ENCODE peak calls at places on chromosomes 16 and 17, in seven cellular contexts. One of them, this sample, is unnamed.

GRCh38 chr17:81884520-81884919 is 6.9 kb downstream of the ALYREF start:
- DNase-seq in GM12878: no peak
- DNase-seq in prostate gland: no peak
- DNase-seq in suprapubic skin: no peak
- DNase-seq in GM23338: no peak
- DNase-seq in stomach: no peak
- DNase-seq in SK-N-SH: peak; percentile 24
- DNase-seq in this sample: no peak

GRCh38 chr17:70905796-70906195 is 736.5 kb downstream of the KCNJ2 start:
- DNase-seq in GM12878: no peak
- DNase-seq in GM23338: no peak
- DNase-seq in stomach: no peak
- DNase-seq in SK-N-SH: no peak
- DNase-seq in prostate gland: no peak
- DNase-seq in suprapubic skin: no peak
- DNase-seq in this sample: no peak

GRCh38 chr17:2215616-2216364 is 87.8 kb downstream of the SMG6 start:
- DNase-seq in GM12878: no peak
- DNase-seq in stomach: peak; percentile 57
- DNase-seq in prostate gland: no peak
- DNase-seq in GM23338: peak; percentile 78
- DNase-seq in SK-N-SH: peak; percentile 79
- DNase-seq in suprapubic skin: peak; percentile 79
- DNase-seq in this sample: no peak

GRCh38 chr16:58426095-58426494 is 33.8 kb downstream of the GINS3 start:
- DNase-seq in GM23338: no peak
- DNase-seq in GM12878: peak; percentile 45
- DNase-seq in prostate gland: no peak
- DNase-seq in suprapubic skin: no peak
- DNase-seq in stomach: no peak
- DNase-seq in SK-N-SH: no peak
- DNase-seq in this sample: peak; percentile 92

GRCh38 chr17:3964203-3965122 is at the start of gene ATP2A3:
- DNase-seq in GM12878: no peak
- DNase-seq in GM23338: peak; percentile 78
- DNase-seq in suprapubic skin: no peak
- DNase-seq in stomach: peak; percentile 60
- DNase-seq in SK-N-SH: peak; percentile 72
- DNase-seq in prostate gland: no peak
- DNase-seq in this sample: no peak

GRCh38 chr16:9763505-9763904 is 418.7 kb downstream of the GRIN2A start:
- DNase-seq in stomach: no peak
- DNase-seq in SK-N-SH: no peak
- DNase-seq in GM23338: peak; percentile 13
- DNase-seq in prostate gland: no peak
- DNase-seq in suprapubic skin: no peak
- DNase-seq in GM12878: no peak
- DNase-seq in this sample: no peak

GRCh38 chr16:84182680-84183571 is 3.9 kb downstream of the TAF1C start:
- DNase-seq in prostate gland: no peak
- DNase-seq in GM23338: no peak
- DNase-seq in SK-N-SH: no peak
- DNase-seq in suprapubic skin: no peak
- DNase-seq in GM12878: no peak
- DNase-seq in stomach: no peak
- DNase-seq in this sample: no peak

GRCh38 chr16:1960665-1961630 is 1.6 kb downstream of the NDUFB10 start:
- DNase-seq in suprapubic skin: no peak
- DNase-seq in GM12878: no peak
- DNase-seq in stomach: no peak
- DNase-seq in prostate gland: no peak
- DNase-seq in SK-N-SH: no peak
- DNase-seq in GM23338: no peak
- DNase-seq in this sample: no peak

GRCh38 chr17:19304209-19304608 is 58.3 kb downstream of the B9D1 start:
- DNase-seq in GM23338: no peak
- DNase-seq in SK-N-SH: no peak
- DNase-seq in GM12878: no peak
- DNase-seq in suprapubic skin: no peak
- DNase-seq in stomach: peak; percentile 53
- DNase-seq in prostate gland: no peak
- DNase-seq in this sample: peak; percentile 78

GRCh38 chr17:47811709-47812108 is 9.9 kb downstream of the OSBPL7 start:
- DNase-seq in stomach: no peak
- DNase-seq in GM12878: no peak
- DNase-seq in suprapubic skin: no peak
- DNase-seq in GM23338: no peak
- DNase-seq in prostate gland: no peak
- DNase-seq in SK-N-SH: no peak
- DNase-seq in this sample: no peak

GRCh38 chr17:47810901-47811635 is 10.5 kb downstream of the OSBPL7 start:
- DNase-seq in prostate gland: no peak
- DNase-seq in GM23338: no peak
- DNase-seq in suprapubic skin: peak; percentile 51
- DNase-seq in SK-N-SH: no peak
- DNase-seq in GM12878: no peak
- DNase-seq in stomach: peak; percentile 54
- DNase-seq in this sample: no peak

GRCh38 chr17:47808830-47809480 is 12.6 kb downstream of the OSBPL7 start:
- DNase-seq in GM23338: no peak
- DNase-seq in SK-N-SH: no peak
- DNase-seq in prostate gland: no peak
- DNase-seq in GM12878: no peak
- DNase-seq in stomach: no peak
- DNase-seq in suprapubic skin: peak; percentile 51
- DNase-seq in this sample: no peak

GRCh38 chr17:47812146-47812920 is 9.3 kb downstream of the OSBPL7 start:
- DNase-seq in stomach: no peak
- DNase-seq in prostate gland: no peak
- DNase-seq in GM23338: no peak
- DNase-seq in GM12878: no peak
- DNase-seq in SK-N-SH: peak; percentile 17
- DNase-seq in suprapubic skin: peak; percentile 44
- DNase-seq in this sample: no peak

DNA sequence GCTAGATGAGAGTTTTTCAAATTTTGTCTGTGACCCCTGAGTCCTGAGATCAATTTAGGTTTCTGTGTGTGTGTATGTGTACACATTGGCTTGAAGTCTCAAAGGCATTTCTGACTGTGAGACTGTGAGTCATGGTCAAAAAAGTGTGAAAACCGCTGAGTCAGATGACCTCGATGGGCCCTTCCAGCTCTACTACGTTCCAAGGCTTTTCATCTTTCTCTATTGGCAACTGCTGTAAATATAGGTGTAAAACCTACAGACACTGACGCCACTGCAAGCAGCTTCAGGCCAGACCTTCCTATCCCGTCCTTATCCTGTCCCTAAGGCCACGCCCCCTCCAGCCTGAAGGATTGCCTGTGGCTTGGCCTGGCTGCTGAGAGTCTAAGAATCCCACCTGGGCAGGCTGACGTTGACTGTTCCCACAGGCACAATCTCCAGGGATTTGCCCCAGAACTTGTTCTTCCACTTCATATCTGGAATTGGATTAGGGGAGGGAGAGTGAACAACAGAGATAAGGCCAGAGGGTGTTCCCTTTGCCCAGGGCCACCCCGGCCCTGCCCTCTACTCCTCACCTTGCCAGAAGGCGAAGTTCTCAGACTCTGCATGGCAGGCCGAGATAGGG is 11.3 kb downstream of the OSBPL7 start:
- DNase-seq in suprapubic skin: peak; percentile 46
- DNase-seq in GM23338: peak; percentile 56
- DNase-seq in prostate gland: no peak
- DNase-seq in SK-N-SH: no peak
- DNase-seq in GM12878: no peak
- DNase-seq in stomach: peak; percentile 82
- DNase-seq in this sample: no peak
- TF ChIP-seq POLR2AphosphoS5 in suprapubic skin: no peak
- TF ChIP-seq POLR2AphosphoS5 in GM23338: no peak
- TF ChIP-seq POLR2AphosphoS5 in prostate gland: no peak
- TF ChIP-seq POLR2AphosphoS5 in SK-N-SH: no peak
- TF ChIP-seq POLR2AphosphoS5 in GM12878: no peak
- TF ChIP-seq POLR2AphosphoS5 in stomach: peak; percentile 67
- TF ChIP-seq POLR2AphosphoS5 in this sample: no peak

GRCh38 chr17:58514795-58515157 is 338 bp upstream of the MTMR4 start:
- DNase-seq in SK-N-SH: no peak
- DNase-seq in prostate gland: no peak
- DNase-seq in GM12878: no peak
- DNase-seq in stomach: no peak
- DNase-seq in GM23338: no peak
- DNase-seq in suprapubic skin: no peak
- DNase-seq in this sample: no peak
- H3K27ac ChIP-seq in SK-N-SH: peak overlapping the region; percentile 40
- H3K27ac ChIP-seq in prostate gland: peak overlapping the region; percentile 86
- H3K27ac ChIP-seq in GM12878: no peak overlapping the region
- H3K27ac ChIP-seq in stomach: peak overlapping the region; percentile 82
- H3K27ac ChIP-seq in GM23338: peak overlapping the region; percentile 92
- H3K27ac ChIP-seq in suprapubic skin: peak overlapping the region; percentile 76
- H3K27ac ChIP-seq in this sample: no peak overlapping the region

DNA sequence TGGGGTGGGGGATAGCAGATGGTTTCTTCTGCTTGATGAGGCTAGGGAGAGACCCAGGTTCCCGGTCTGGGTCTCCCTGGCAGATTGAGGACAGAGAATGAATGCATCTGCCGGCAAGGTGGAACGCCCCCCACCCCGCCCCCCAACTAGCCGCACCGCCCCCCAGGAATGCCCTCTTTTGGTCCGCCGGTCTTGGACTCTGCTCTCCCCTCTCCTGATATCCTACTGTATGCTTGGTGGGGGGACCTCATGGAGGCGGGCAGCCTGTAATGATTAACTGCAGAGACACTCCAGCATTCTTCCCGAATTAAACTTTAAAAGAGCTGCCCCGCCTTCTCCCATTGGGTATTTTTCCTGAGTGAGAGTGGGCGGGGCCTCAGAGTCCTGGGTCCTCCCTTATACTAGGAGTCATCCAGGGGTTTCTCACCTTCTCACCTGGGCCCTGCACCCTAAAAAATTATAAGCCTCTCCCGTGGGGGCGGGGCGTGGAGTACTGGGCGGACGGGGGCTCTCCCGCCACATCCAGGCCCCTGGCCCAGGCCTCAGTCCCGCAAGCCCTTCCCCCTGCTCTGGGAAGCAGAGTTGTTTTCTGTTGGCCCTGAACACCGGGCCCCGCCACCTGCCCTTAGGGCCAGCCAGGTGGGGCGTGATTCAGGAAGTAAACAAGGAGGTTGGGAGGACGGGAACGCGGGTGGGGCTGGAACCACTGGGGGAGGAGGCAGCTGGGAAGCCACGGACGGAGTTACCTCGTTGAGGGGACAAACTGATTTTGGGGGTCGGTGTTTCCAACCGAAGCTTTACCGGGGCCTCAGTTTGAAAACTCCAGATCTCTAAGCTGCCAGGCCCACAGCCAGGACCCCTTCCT is 1.5 kb downstream of the GRB7 start:
- DNase-seq in suprapubic skin: peak; percentile 89
- DNase-seq in GM12878: no peak
- DNase-seq in GM23338: peak; percentile 93
- DNase-seq in prostate gland: peak; percentile 89
- DNase-seq in stomach: peak; percentile 89
- DNase-seq in SK-N-SH: peak; percentile 41
- DNase-seq in this sample: no peak
- TF ChIP-seq POLR2AphosphoS5 in suprapubic skin: no peak
- TF ChIP-seq POLR2AphosphoS5 in GM12878: no peak
- TF ChIP-seq POLR2AphosphoS5 in GM23338: peak; percentile 60
- TF ChIP-seq POLR2AphosphoS5 in prostate gland: peak; percentile 92
- TF ChIP-seq POLR2AphosphoS5 in stomach: peak; percentile 65
- TF ChIP-seq POLR2AphosphoS5 in SK-N-SH: no peak
- TF ChIP-seq POLR2AphosphoS5 in this sample: no peak

DNA sequence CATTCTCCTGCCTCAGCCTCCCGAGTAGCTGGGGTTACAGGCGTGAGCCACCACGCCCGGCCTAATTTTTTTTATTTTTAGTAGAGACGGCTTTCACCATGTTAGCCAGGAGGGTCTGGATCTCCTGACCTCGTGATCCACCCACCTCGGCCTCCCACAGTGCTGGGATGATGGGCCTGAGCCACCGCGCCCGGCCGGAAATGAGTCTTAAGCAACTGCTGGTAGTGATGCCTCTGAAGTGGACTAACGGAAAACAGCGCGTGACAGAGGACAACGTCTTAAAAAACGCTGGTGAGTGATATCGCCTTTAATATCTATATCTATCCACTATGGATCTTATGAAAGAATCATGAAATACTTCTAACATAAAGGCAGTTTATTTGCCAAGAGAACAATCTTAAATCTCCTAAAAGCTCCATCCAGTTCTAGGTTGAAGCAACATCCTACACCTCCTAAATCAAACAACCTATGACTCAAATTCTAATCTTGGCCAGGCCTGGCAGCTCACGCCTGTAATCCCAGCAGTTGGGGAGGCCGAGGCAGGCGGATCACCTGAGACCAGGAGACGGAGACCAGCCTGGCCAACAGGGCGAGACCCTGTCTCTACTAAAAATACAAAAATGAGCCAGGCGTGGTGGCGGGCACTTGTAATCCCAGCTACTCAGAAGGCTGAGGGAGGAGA is 69.8 kb downstream of the NXN start:
- DNase-seq in SK-N-SH: no peak
- DNase-seq in stomach: no peak
- DNase-seq in prostate gland: no peak
- DNase-seq in GM23338: no peak
- DNase-seq in suprapubic skin: peak; percentile 91
- DNase-seq in GM12878: no peak
- DNase-seq in this sample: no peak
- H3K27ac ChIP-seq in SK-N-SH: no peak overlapping the region
- H3K27ac ChIP-seq in stomach: no peak overlapping the region
- H3K27ac ChIP-seq in prostate gland: peak overlapping the region; percentile 77
- H3K27ac ChIP-seq in GM23338: peak overlapping the region; percentile 10
- H3K27ac ChIP-seq in suprapubic skin: peak overlapping the region; percentile 73
- H3K27ac ChIP-seq in GM12878: no peak overlapping the region
- H3K27ac ChIP-seq in this sample: no peak overlapping the region

DNA sequence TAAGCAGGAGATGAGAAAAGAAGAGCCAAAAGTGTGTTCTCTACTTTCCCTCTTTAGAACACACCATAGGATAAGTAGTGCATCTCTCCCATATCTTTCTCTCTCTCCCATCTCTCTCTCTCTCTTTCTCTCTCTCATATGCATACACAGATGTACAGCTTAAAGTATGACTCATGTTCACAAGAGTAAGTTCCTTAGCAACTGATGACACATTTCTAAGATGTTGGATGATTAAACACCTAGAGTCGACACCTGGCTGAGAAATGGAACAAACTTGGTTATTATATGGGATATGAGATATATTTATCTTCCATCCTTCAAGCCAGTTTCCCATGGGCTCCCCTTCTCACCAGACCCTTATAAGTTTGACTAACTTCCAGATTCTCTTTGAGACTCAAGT is 113.5 kb downstream of the TMEM132E start:
- DNase-seq in suprapubic skin: no peak
- DNase-seq in prostate gland: no peak
- DNase-seq in stomach: no peak
- DNase-seq in SK-N-SH: no peak
- DNase-seq in GM23338: no peak
- DNase-seq in GM12878: no peak
- DNase-seq in this sample: no peak
- TF ChIP-seq POLR2AphosphoS5 in suprapubic skin: no peak
- TF ChIP-seq POLR2AphosphoS5 in prostate gland: no peak
- TF ChIP-seq POLR2AphosphoS5 in stomach: no peak
- TF ChIP-seq POLR2AphosphoS5 in SK-N-SH: no peak
- TF ChIP-seq POLR2AphosphoS5 in GM23338: no peak
- TF ChIP-seq POLR2AphosphoS5 in GM12878: no peak
- TF ChIP-seq POLR2AphosphoS5 in this sample: no peak

GRCh38 chr17:13171790-13172189 is 154.0 kb upstream of the ELAC2 start:
- DNase-seq in suprapubic skin: no peak
- DNase-seq in SK-N-SH: no peak
- DNase-seq in stomach: no peak
- DNase-seq in prostate gland: no peak
- DNase-seq in GM12878: no peak
- DNase-seq in GM23338: no peak
- DNase-seq in this sample: no peak
- H3K27ac ChIP-seq in suprapubic skin: no peak overlapping the region
- H3K27ac ChIP-seq in SK-N-SH: no peak overlapping the region
- H3K27ac ChIP-seq in stomach: no peak overlapping the region
- H3K27ac ChIP-seq in prostate gland: no peak overlapping the region
- H3K27ac ChIP-seq in GM12878: no peak overlapping the region
- H3K27ac ChIP-seq in GM23338: no peak overlapping the region
- H3K27ac ChIP-seq in this sample: no peak overlapping the region